ENCODE peak calls at places on chromosomes 7 and 10, in four cellular contexts. D is HTR-8/SVneo, H is NAMALWA, S is NCI-H2081. L is an unnamed sample.

GRCh38 chr10:74153676-74154075 is 2.7 kb downstream of the ADK start:
- DNase-seq in D (no peak), H (no peak), S (no peak), L (no peak)

GRCh38 chr10:51445587-51445986 is 253.8 kb downstream of the CSTF2T start:
- DNase-seq in D (no peak), H (no peak), S (no peak), L (no peak)

GRCh38 chr10:24771943-24772747 is 48.5 kb upstream of the ARHGAP21 start:
- DNase-seq in D (no peak), H (no peak), S (no peak), L (no peak)

GRCh38 chr7:110759069-110759468 is 331.9 kb upstream of the LRRN3 start:
- DNase-seq in D (no peak), H (no peak), S (no peak), L (no peak)

GRCh38 chr10:76382381-76382851 is 951.0 kb downstream of the LRMDA start:
- DNase-seq in D (peak), H (no peak), S (no peak), L (no peak)

GRCh38 chr10:30985552-30985951 is 46.1 kb downstream of the ZNF438 start:
- DNase-seq in D (no peak), H (no peak), S (no peak), L (no peak)

GRCh38 chr10:12949248-12949647 is 52.3 kb downstream of the CCDC3 start:
- DNase-seq in D (no peak), H (peak), S (no peak), L (no peak)

GRCh38 chr7:155222046-155222445 is 75.6 kb upstream of the INSIG1 start:
- DNase-seq in D (no peak), H (no peak), S (peak), L (no peak)

GRCh38 chr7:92699560-92699959 is 109.4 kb upstream of the FAM133B start:
- DNase-seq in D (no peak), H (no peak), S (no peak), L (no peak)

L was measured in T-helper 17 cell.